ENCODE peak calls at places on chromosomes 11 and 22, in seven cellular contexts. Z is CD4-positive, CD25-positive, alpha-beta regulatory T cell; J is T-cell; Y is stimulated activated CD4-positive, alpha-beta T cell treated with anti-CD3 and anti-CD28 coated beads, Interleukin-12 subunit alpha, Interleukin-12 subunit beta, amount 100 ng/mL, for 4 hours; X is GM13976; D is ACHN; U is MM.1S. B is an unnamed sample.
A peak's percentile ranks its signal among the peaks of the same experiment; 100 is the strongest.

GRCh38 chr11:114111369-114112042 is 52.0 kb downstream of the ZBTB16 start:
- DNase-seq in Z (no peak), Y (no peak), J (no peak), D (no peak), U (no peak), X (no peak), B (no peak)

GRCh38 chr11:101487775-101488174 is 96.0 kb downstream of the TRPC6 start:
- DNase-seq in Z (no peak), U (no peak), X (no peak), Y (no peak), J (no peak), D (no peak), B (no peak)

GRCh38 chr22:45905924-45906865 is 70.8 kb downstream of the WNT7B start:
- DNase-seq in X (no peak), U (no peak), Z (no peak), Y (no peak), J (no peak), D (no peak), B (no peak)

GRCh38 chr11:16678466-16679116 is 59.9 kb upstream of the C11orf58 start:
- DNase-seq in Y (no peak), Z (no peak), X (no peak), U (no peak), J (no peak), D (no peak), B (no peak)

GRCh38 chr11:120719348-120719747 is 207.8 kb downstream of the GRIK4 start:
- DNase-seq in X (no peak), J (no peak), D (no peak), U (no peak), Z (no peak), Y (no peak), B (no peak)

GRCh38 chr11:61949169-61950034 is 749 bp upstream of the BEST1 start:
- DNase-seq in X (peak; percentile 47), J (no peak), Z (no peak), U (peak; percentile 26), Y (no peak), D (peak; percentile 53), B (no peak)

GRCh38 chr22:39553429-39553828 is 17.1 kb upstream of the CACNA1I start:
- DNase-seq in Z (no peak), U (no peak), D (no peak), Y (no peak), X (no peak), J (no peak), B (no peak)

GRCh38 chr11:61671527-61671926 is 8.7 kb upstream of the DAGLA start:
- DNase-seq in J (no peak), U (no peak), X (no peak), Y (no peak), D (peak; percentile 22), Z (no peak), B (no peak)

GRCh38 chr11:44619931-44620725 is 54.7 kb downstream of the CD82 start:
- DNase-seq in X (no peak), Y (no peak), J (no peak), D (no peak), Z (no peak), U (no peak), B (no peak)

GRCh38 chr11:64305691-64306562 is 603 bp downstream of the ESRRA start:
- DNase-seq in U (peak; percentile 77), D (peak; percentile 53), J (peak; percentile 41), Z (peak; percentile 72), X (no peak), Y (peak; percentile 65), B (no peak)

GRCh38 chr11:131370090-131370751 is at the start of gene NTM:
- DNase-seq in X (no peak), J (no peak), Y (no peak), D (no peak), U (peak; percentile 25), Z (no peak), B (no peak)

GRCh38 chr11:316031-316701 is 2.3 kb downstream of the IFITM1 start:
- DNase-seq in X (no peak), J (no peak), U (no peak), Z (no peak), D (no peak), Y (no peak), B (no peak)

GRCh38 chr11:134438533-134438932 is 26.5 kb upstream of the B3GAT1 start:
- DNase-seq in Y (no peak), Z (no peak), D (no peak), J (no peak), X (no peak), U (no peak), B (no peak)

GRCh38 chr11:126522606-126523005 is 167.1 kb downstream of the ST3GAL4 start:
- DNase-seq in Y (no peak), Z (no peak), D (no peak), X (no peak), J (no peak), U (no peak), B (no peak)

GRCh38 chr11:1640076-1640946 is 10.7 kb downstream of the KRTAP5-5 start:
- DNase-seq in D (peak; percentile 30), Y (peak; percentile 34), J (no peak), U (peak; percentile 18), Z (no peak), X (peak; percentile 74), B (peak; percentile 67)

GRCh38 chr11:27305751-27306150 is 57.3 kb downstream of the CCDC34 start:
- DNase-seq in U (no peak), D (no peak), J (no peak), X (no peak), Z (no peak), Y (no peak), B (no peak)

GRCh38 chr11:15603208-15603607 is 488.5 kb downstream of the INSC start:
- DNase-seq in Z (no peak), J (no peak), X (no peak), Y (no peak), D (no peak), U (no peak), B (no peak)

GRCh38 chr11:119907934-119908760 is 179.1 kb upstream of the NECTIN1 start:
- DNase-seq in Y (no peak), J (no peak), U (no peak), Z (no peak), X (no peak), D (no peak), B (no peak)

GRCh38 chr11:1870721-1871466 is 18.0 kb downstream of the LSP1 start:
- DNase-seq in J (peak; percentile 43), X (no peak), Z (no peak), Y (no peak), U (no peak), D (no peak), B (no peak)

GRCh38 chr22:47631571-47632102 is 869.2 kb downstream of the TBC1D22A start:
- DNase-seq in D (no peak), Z (no peak), U (no peak), J (no peak), X (no peak), Y (no peak), B (no peak)

GRCh38 chr22:18998998-18999397 is 62.9 kb upstream of the PRODH start:
- DNase-seq in D (no peak), J (no peak), Z (no peak), U (no peak), Y (no peak), X (no peak), B (no peak)

GRCh38 chr11:128482512-128483191 is 104.7 kb downstream of the ETS1 start:
- DNase-seq in X (no peak), U (no peak), Z (peak; percentile 54), Y (no peak), D (no peak), J (peak; percentile 61), B (no peak)

GRCh38 chr11:39412117-39412516 is 2047.3 kb downstream of the LRRC4C start:
- DNase-seq in U (no peak), J (no peak), X (no peak), D (no peak), Z (no peak), Y (no peak), B (no peak)

GRCh38 chr11:27242591-27242990 is 120.4 kb downstream of the CCDC34 start:
- DNase-seq in X (no peak), Y (no peak), U (peak; percentile 82), D (no peak), Z (no peak), J (no peak), B (no peak)

GRCh38 chr11:32385998-32386397 is 49.3 kb downstream of the WT1 start:
- DNase-seq in J (no peak), X (no peak), U (peak; percentile 27), Y (no peak), Z (no peak), D (peak; percentile 35), B (no peak)

GRCh38 chr11:48182860-48183526 is 33.6 kb upstream of the OR4B1 start:
- DNase-seq in X (no peak), Z (no peak), U (no peak), D (no peak), J (no peak), Y (no peak), B (no peak)

GRCh38 chr11:4983851-4984250 is 10.8 kb upstream of the OR51L1 start:
- DNase-seq in Y (no peak), U (no peak), Z (no peak), J (no peak), X (no peak), D (peak; percentile 85), B (no peak)

GRCh38 chr22:17931400-17931825 is 92.9 kb downstream of the MICAL3 start:
- DNase-seq in Z (no peak), U (no peak), X (no peak), D (no peak), J (no peak), Y (no peak), B (no peak)

GRCh38 chr22:29734853-29735252 is 15.1 kb downstream of the CABP7 start:
- DNase-seq in X (no peak), Z (no peak), Y (no peak), J (no peak), D (no peak), U (no peak), B (no peak)

GRCh38 chr22:24189249-24190158 is 8.2 kb downstream of the SUSD2 start:
- DNase-seq in J (peak; percentile 25), Y (peak; percentile 25), X (peak; percentile 90), Z (no peak), D (peak; percentile 60), U (peak; percentile 48), B (peak; percentile 92)

GRCh38 chr11:114317738-114318137 is 21.5 kb downstream of the NNMT start:
- DNase-seq in Y (no peak), Z (no peak), D (peak; percentile 54), J (no peak), U (peak; percentile 77), X (no peak), B (no peak)

B was measured in GM12891.